ENCODE peak calls at places on chromosomes 12 and 14, in ten cellular contexts. A is MM.1S; B is C1 segment of cervical spinal cord; W is activated T-cell treated with anti-CD3 and anti-CD28 coated beads for 1 hour; R is NCI-H2171; C is HS-5; P is activated CD4-positive, alpha-beta T cell treated with anti-CD3 and anti-CD28 coated beads, Interleukin-2, amount 10 ng/mL, durations not matched to agents 7 days and 5 days; X is NAMALWA; L is iPS-NIHi11; M is endothelial cell. Y is an unnamed sample.
A peak's percentile ranks its signal among the peaks of the same experiment; 100 is the strongest.

GRCh38 chr14:20417250-20418186 is 4.2 kb upstream of the TEP1 start:
- DNase-seq in A (no peak), B (no peak), W (no peak), R (peak; percentile 13), C (no peak), P (no peak), X (no peak), L (no peak), M (no peak), Y (no peak)

GRCh38 chr12:53588155-53588554 is 38.0 kb downstream of the ATF7 start:
- DNase-seq in A (no peak), B (no peak), W (no peak), R (no peak), C (no peak), P (no peak), X (no peak), L (no peak), M (no peak), Y (no peak)

GRCh38 chr14:22113401-22113800 is 439.8 kb upstream of the OR4E1 start:
- DNase-seq in A (no peak), B (no peak), W (no peak), R (no peak), C (no peak), P (no peak), X (no peak), L (no peak), M (no peak), Y (no peak)

GRCh38 chr12:101040936-101041335 is 169.1 kb downstream of the SLC5A8 start:
- DNase-seq in A (no peak), B (no peak), W (no peak), R (no peak), C (no peak), P (no peak), X (no peak), L (no peak), M (no peak), Y (no peak)

GRCh38 chr12:90621927-90622326 is 333.0 kb downstream of the CCER1 start:
- DNase-seq in A (no peak), B (no peak), W (no peak), R (no peak), C (no peak), P (no peak), X (no peak), L (no peak), M (no peak), Y (no peak)

GRCh38 chr12:51847830-51848727 is at the start of gene FIGNL2:
- DNase-seq in A (no peak), B (no peak), W (no peak), R (no peak), C (no peak), P (no peak), X (no peak), L (peak; percentile 65), M (peak; percentile 60), Y (no peak)

GRCh38 chr12:109888179-109889020 is 8.1 kb upstream of the GLTP start:
- DNase-seq in A (no peak), B (no peak), W (no peak), R (no peak), C (peak; percentile 99), P (peak; percentile 24), X (peak; percentile 19), L (no peak), M (no peak), Y (peak; percentile 36)

GRCh38 chr14:58196198-58196597 is 3.8 kb upstream of the ACTR10 start:
- DNase-seq in A (no peak), B (no peak), W (no peak), R (no peak), C (no peak), P (no peak), X (no peak), L (no peak), M (no peak), Y (no peak)

GRCh38 chr12:56804169-56804568 is 41.0 kb downstream of the HSD17B6 start:
- DNase-seq in A (no peak), B (no peak), W (no peak), R (no peak), C (no peak), P (no peak), X (no peak), L (no peak), M (no peak), Y (no peak)

GRCh38 chr12:130870442-130871285 is 1.2 kb upstream of the RAN start:
- DNase-seq in A (peak; percentile 59), B (peak; percentile 40), W (peak; percentile 37), R (no peak), C (no peak), P (peak; percentile 77), X (peak; percentile 95), L (peak; percentile 77), M (peak; percentile 36), Y (peak; percentile 46)

GRCh38 chr14:72142328-72142727 is 210.1 kb downstream of the RGS6 start:
- DNase-seq in A (no peak), B (no peak), W (no peak), R (no peak), C (no peak), P (no peak), X (no peak), L (no peak), M (no peak), Y (no peak)

GRCh38 chr12:129185855-129186254 is 332.6 kb downstream of the GLT1D1 start:
- DNase-seq in A (no peak), B (no peak), W (no peak), R (no peak), C (no peak), P (no peak), X (no peak), L (no peak), M (no peak), Y (no peak)

GRCh38 chr14:103702497-103703432 is 12.5 kb downstream of the XRCC3 start:
- DNase-seq in A (no peak), B (no peak), W (no peak), R (no peak), C (no peak), P (no peak), X (no peak), L (no peak), M (no peak), Y (no peak)

GRCh38 chr12:49703647-49704137 is 3.5 kb downstream of the FMNL3 start:
- DNase-seq in A (no peak), B (no peak), W (no peak), R (no peak), C (peak; percentile 51), P (peak; percentile 17), X (peak; percentile 30), L (no peak), M (no peak), Y (no peak)

GRCh38 chr14:104339829-104340228 is 201.4 kb downstream of the KIF26A start:
- DNase-seq in A (no peak), B (no peak), W (no peak), R (no peak), C (no peak), P (no peak), X (no peak), L (no peak), M (no peak), Y (no peak)

GRCh38 chr14:77641534-77642341 is 25.3 kb upstream of the SPTLC2 start:
- DNase-seq in A (peak; percentile 48), B (peak; percentile 47), W (peak; percentile 59), R (no peak), C (no peak), P (peak; percentile 67), X (peak; percentile 40), L (no peak), M (no peak), Y (peak; percentile 57)

GRCh38 chr12:120252071-120252906 is 13.2 kb downstream of the PXN start:
- DNase-seq in A (no peak), B (no peak), W (peak; percentile 53), R (no peak), C (no peak), P (peak; percentile 88), X (no peak), L (no peak), M (no peak), Y (peak; percentile 88)

GRCh38 chr12:106090586-106091411 is 48.0 kb downstream of the NUAK1 start:
- DNase-seq in A (no peak), B (no peak), W (no peak), R (no peak), C (no peak), P (no peak), X (no peak), L (no peak), M (no peak), Y (no peak)